ENCODE peak calls at places on chromosomes 11 and 22, in four cellular contexts. G is Panc1, Y is HCT116, Z is HepG2. N is an unnamed sample.

GRCh38 chr22:46706060-46706459 is 32.0 kb downstream of the CERK start:
- DNase-seq in G (no peak), Y (no peak), Z (no peak), N (no peak)

GRCh38 chr11:120612363-120613263 is 101.1 kb downstream of the GRIK4 start:
- DNase-seq in G (no peak), Y (no peak), Z (peak; percentile 45), N (no peak)

GRCh38 chr22:31732089-31732829 is 17.7 kb downstream of the PRR14L start:
- DNase-seq in G (no peak), Y (no peak), Z (no peak), N (no peak)

GRCh38 chr11:15720460-15720859 is 605.7 kb downstream of the INSC start:
- DNase-seq in G (no peak), Y (no peak), Z (no peak), N (no peak)

GRCh38 chr11:101470414-101470813 is 113.4 kb downstream of the TRPC6 start:
- DNase-seq in G (no peak), Y (no peak), Z (no peak), N (no peak)

GRCh38 chr11:87740968-87741367 is 434.3 kb downstream of the RAB38 start:
- DNase-seq in G (no peak), Y (no peak), Z (no peak), N (no peak)

GRCh38 chr11:28690746-28691145 is 582.6 kb downstream of the METTL15 start:
- DNase-seq in G (no peak), Y (no peak), Z (no peak), N (no peak)

GRCh38 chr22:47622541-47622940 is 860.1 kb downstream of the TBC1D22A start:
- DNase-seq in G (no peak), Y (no peak), Z (no peak), N (no peak)

GRCh38 chr11:111734383-111735261 is 31.6 kb downstream of the PPP2R1B start:
- DNase-seq in G (no peak), Y (no peak), Z (no peak), N (no peak)

GRCh38 chr22:20765938-20766337 is 8.0 kb upstream of the SERPIND1 start:
- DNase-seq in G (no peak), Y (no peak), Z (no peak), N (no peak)

GRCh38 chr22:20027966-20028854 is 7.3 kb downstream of the TANGO2 start:
- DNase-seq in G (no peak), Y (no peak), Z (no peak), N (no peak)

GRCh38 chr11:132941024-132941646 is 591.2 kb downstream of the OPCML start:
- DNase-seq in G (peak; percentile 24), Y (no peak), Z (no peak), N (peak; percentile 31)

GRCh38 chr22:42364641-42365336 is 67.4 kb downstream of the NFAM1 start:
- DNase-seq in G (no peak), Y (no peak), Z (no peak), N (no peak)

GRCh38 chr11:119026970-119027369 is 3.7 kb downstream of the SLC37A4 start:
- DNase-seq in G (no peak), Y (no peak), Z (peak; percentile 59), N (peak; percentile 7)

GRCh38 chr11:118673361-118674093 is 5.9 kb downstream of the TREH start:
- DNase-seq in G (no peak), Y (no peak), Z (peak; percentile 97), N (no peak)

GRCh38 chr11:117824571-117825537 is at the start of gene FXYD2:
- DNase-seq in G (no peak), Y (no peak), Z (no peak), N (no peak)

GRCh38 chr11:131914299-131914902 is 544.0 kb downstream of the NTM start:
- DNase-seq in G (no peak), Y (no peak), Z (no peak), N (no peak)

GRCh38 chr11:66953431-66953833 is 4.8 kb downstream of the PC start:
- DNase-seq in G (no peak), Y (no peak), Z (no peak), N (no peak)

GRCh38 chr11:12137005-12137690 is 26.8 kb downstream of the MICAL2 start:
- DNase-seq in G (no peak), Y (no peak), Z (peak; percentile 28), N (no peak)

GRCh38 chr11:17683378-17684161 is 35.8 kb upstream of the MYOD1 start:
- DNase-seq in G (no peak), Y (peak; percentile 57), Z (peak; percentile 42), N (no peak)

GRCh38 chr11:11000546-11001283 is 142.9 kb upstream of the ZBED5 start:
- DNase-seq in G (no peak), Y (no peak), Z (no peak), N (no peak)

GRCh38 chr22:21444701-21445436 is 22.3 kb upstream of the TMEM191C start:
- DNase-seq in G (no peak), Y (no peak), Z (no peak), N (no peak)

GRCh38 chr22:44355688-44356070 is 42.9 kb upstream of the SHISAL1 start:
- DNase-seq in G (no peak), Y (no peak), Z (no peak), N (no peak)

GRCh38 chr22:35620624-35621245 is 3.6 kb upstream of the MB start:
- DNase-seq in G (no peak), Y (no peak), Z (no peak), N (no peak)

GRCh38 chr11:117696489-117696888 is 100.5 kb downstream of the DSCAML1 start:
- DNase-seq in G (no peak), Y (no peak), Z (no peak), N (no peak)

GRCh38 chr22:35604671-35605457 is 12.3 kb downstream of the MB start:
- DNase-seq in G (no peak), Y (no peak), Z (no peak), N (peak; percentile 16)

GRCh38 chr11:14360976-14361375 is 2.0 kb upstream of the RRAS2 start:
- DNase-seq in G (no peak), Y (no peak), Z (no peak), N (no peak)

GRCh38 chr11:121591405-121592033 is 138.8 kb upstream of the SORL1-AS1 start:
- DNase-seq in G (peak; percentile 78), Y (peak; percentile 64), Z (peak; percentile 59), N (peak; percentile 75)

GRCh38 chr11:27089746-27090145 is 49.1 kb downstream of the BBOX1 start:
- DNase-seq in G (no peak), Y (no peak), Z (no peak), N (no peak)

GRCh38 chr22:19527861-19528417 is 3.7 kb upstream of the CLDN5 start:
- DNase-seq in G (no peak), Y (no peak), Z (no peak), N (no peak)

GRCh38 chr11:76215946-76216345 is 9.6 kb upstream of the WNT11 start:
- DNase-seq in G (no peak), Y (no peak), Z (no peak), N (no peak)

GRCh38 chr11:19614370-19614936 is 98.2 kb upstream of the NAV2 start:
- DNase-seq in G (no peak), Y (no peak), Z (no peak), N (no peak)

GRCh38 chr11:74650498-74650897 is 58.1 kb downstream of the POLD3 start:
- DNase-seq in G (no peak), Y (no peak), Z (no peak), N (no peak)

GRCh38 chr11:60127311-60127811 is 38.9 kb downstream of the MS4A2 start:
- DNase-seq in G (no peak), Y (no peak), Z (no peak), N (peak; percentile 69)

GRCh38 chr22:32926600-32926999 is 125.1 kb downstream of the TIMP3 start:
- DNase-seq in G (no peak), Y (peak; percentile 21), Z (peak; percentile 44), N (peak; percentile 19)

GRCh38 chr22:39364646-39365405 is 15.0 kb downstream of the SYNGR1 start:
- DNase-seq in G (no peak), Y (no peak), Z (no peak), N (no peak)

GRCh38 chr11:86606270-86606848 is 66.1 kb downstream of the ME3 start:
- DNase-seq in G (no peak), Y (no peak), Z (no peak), N (no peak)

GRCh38 chr11:119585038-119585666 is 143.8 kb downstream of the NECTIN1 start:
- DNase-seq in G (no peak), Y (no peak), Z (no peak), N (no peak)

GRCh38 chr11:64208086-64208795 is 1.7 kb downstream of the FERMT3 start:
- DNase-seq in G (no peak), Y (no peak), Z (no peak), N (no peak)
- TF ChIP-seq TCF7L2 in G (no peak), Y (no peak), Z (no peak), N (no peak)

GRCh38 chr11:104907521-104908185 is 9.4 kb upstream of the CASP12 start:
- DNase-seq in G (no peak), Y (no peak), Z (no peak), N (no peak)

GRCh38 chr11:104908186-104908531 is 9.9 kb upstream of the CASP12 start:
- DNase-seq in G (no peak), Y (no peak), Z (no peak), N (no peak)

GRCh38 chr11:104905271-104905670 is 7.0 kb upstream of the CASP12 start:
- DNase-seq in G (no peak), Y (peak; percentile 4), Z (no peak), N (no peak)
- TF ChIP-seq TCF7L2 in G (no peak), Y (no peak), Z (no peak), N (no peak)

DNA sequence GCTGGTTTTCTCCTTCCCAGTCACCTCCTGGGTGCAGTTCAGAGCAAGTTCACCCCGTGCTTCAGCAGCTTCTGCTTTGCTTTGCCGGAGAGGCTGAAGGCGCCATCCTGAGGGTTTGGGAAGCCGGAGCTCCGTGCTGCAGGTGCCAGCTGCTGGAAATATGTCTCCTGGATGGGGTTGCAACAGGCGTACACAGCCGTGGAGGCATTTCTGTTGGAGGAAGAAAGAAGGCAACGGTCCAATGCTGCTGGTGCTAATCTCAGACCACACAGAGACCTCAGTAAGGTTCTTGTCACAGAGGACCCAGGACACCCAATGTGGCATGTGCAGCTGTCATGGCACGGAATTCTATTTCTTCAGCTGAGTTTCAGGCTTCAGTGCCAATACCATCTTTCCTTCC is 24.1 kb downstream of the ASPHD2 start:
- DNase-seq in G (no peak), Y (no peak), Z (no peak), N (no peak)
- TF ChIP-seq TCF7L2 in G (no peak), Y (no peak), Z (no peak), N (no peak)

GRCh38 chr11:128324531-128325141 is 262.7 kb downstream of the ETS1 start:
- DNase-seq in G (no peak), Y (no peak), Z (no peak), N (no peak)
- TF ChIP-seq TCF7L2 in G (no peak), Y (no peak), Z (no peak), N (no peak)

GRCh38 chr11:32333335-32333991 is 101.9 kb downstream of the WT1 start:
- DNase-seq in G (no peak), Y (no peak), Z (no peak), N (no peak)
- TF ChIP-seq TCF7L2 in G (no peak), Y (no peak), Z (no peak), N (no peak)

N was measured in K562.